ENCODE peak calls at places on chromosomes 7 and 10, in six cellular contexts. Z is HepG2, S is A549, G is K562, R is endothelial cell of umbilical vein, Y is H1. N is an unnamed sample.

GRCh38 chr10:43130756-43131155 is 7.5 kb upstream of the CSGALNACT2 start:
- DNase-seq in G (no peak), R (no peak), Y (no peak), S (no peak), Z (no peak), N (no peak)

GRCh38 chr10:25694976-25695375 is 239.1 kb upstream of the MYO3A start:
- DNase-seq in Y (no peak), S (no peak), G (no peak), Z (no peak), R (no peak), N (no peak)

GRCh38 chr10:10032991-10033390 is 984.7 kb upstream of the CELF2 start:
- DNase-seq in G (no peak), Y (no peak), R (no peak), Z (no peak), S (no peak), N (no peak)

GRCh38 chr7:131057015-131057518 is 270.6 kb upstream of the MKLN1 start:
- DNase-seq in Y (no peak), S (no peak), G (peak; percentile 41), R (peak; percentile 75), Z (peak; percentile 89), N (no peak)

GRCh38 chr10:125878957-125879835 is 1.9 kb downstream of the DHX32 start:
- DNase-seq in Y (no peak), G (no peak), S (peak; percentile 75), R (peak; percentile 75), Z (peak; percentile 87), N (no peak)

GRCh38 chr10:77619964-77620703 is 17.5 kb downstream of the KCNMA1 start:
- DNase-seq in G (no peak), R (no peak), Z (no peak), S (no peak), Y (no peak), N (no peak)

GRCh38 chr7:151244156-151244870 is 4.2 kb downstream of the SMARCD3 start:
- DNase-seq in Y (no peak), Z (no peak), S (peak; percentile 73), G (peak; percentile 82), R (peak; percentile 61), N (peak; percentile 67)

GRCh38 chr10:15440204-15440711 is 69.2 kb upstream of the FAM171A1 start:
- DNase-seq in R (no peak), Y (no peak), G (peak; percentile 67), Z (no peak), S (no peak), N (no peak)

GRCh38 chr10:131855763-131856401 is 44.9 kb upstream of the PPP2R2D start:
- DNase-seq in S (no peak), Y (no peak), Z (no peak), R (no peak), G (no peak), N (no peak)

GRCh38 chr10:129950651-129951050 is 13.4 kb downstream of the EBF3 start:
- DNase-seq in R (no peak), G (no peak), S (no peak), Y (no peak), Z (no peak), N (no peak)

GRCh38 chr10:129968937-129969527 is 5.0 kb upstream of the EBF3 start:
- DNase-seq in R (peak; percentile 36), Z (peak; percentile 9), G (no peak), Y (no peak), S (peak; percentile 58), N (peak; percentile 88)

GRCh38 chr10:84348860-84349259 is 20.5 kb downstream of the CCSER2 start:
- DNase-seq in G (no peak), Y (no peak), R (peak; percentile 21), Z (no peak), S (no peak), N (no peak)

GRCh38 chr10:119740096-119740495 is 14.2 kb downstream of the INPP5F start:
- DNase-seq in Y (no peak), R (no peak), G (no peak), S (no peak), Z (no peak), N (no peak)

GRCh38 chr7:94423865-94424264 is 29.2 kb downstream of the COL1A2 start:
- DNase-seq in Z (no peak), S (no peak), G (no peak), Y (no peak), R (no peak), N (no peak)

GRCh38 chr7:117087639-117088396 is 134.5 kb downstream of the ST7 start:
- DNase-seq in Y (no peak), R (no peak), Z (no peak), G (peak; percentile 42), S (no peak), N (no peak)

GRCh38 chr7:98724591-98724990 is 107.5 kb downstream of the NPTX2 start:
- DNase-seq in S (no peak), R (no peak), Z (no peak), Y (no peak), G (no peak), N (no peak)

GRCh38 chr10:117926491-117926890 is 120.2 kb downstream of the RAB11FIP2 start:
- DNase-seq in S (no peak), R (no peak), G (no peak), Y (no peak), Z (no peak), N (no peak)

GRCh38 chr10:15545266-15545665 is 174.2 kb upstream of the FAM171A1 start:
- DNase-seq in Y (no peak), Z (no peak), S (no peak), R (no peak), G (no peak), N (no peak)

GRCh38 chr7:99184468-99185225 is 23.3 kb downstream of the KPNA7 start:
- DNase-seq in Z (peak; percentile 30), S (no peak), R (no peak), Y (no peak), G (peak; percentile 33), N (peak; percentile 38)

GRCh38 chr7:4819450-4820404 is 42.1 kb downstream of the PAPOLB start:
- DNase-seq in R (no peak), Z (no peak), S (no peak), Y (no peak), G (no peak), N (no peak)

GRCh38 chr10:56319386-56319785 is 41.7 kb downstream of the ZWINT start:
- DNase-seq in S (no peak), R (no peak), G (no peak), Y (no peak), Z (no peak), N (no peak)

GRCh38 chr10:33306756-33307519 is 27.5 kb downstream of the NRP1 start:
- DNase-seq in S (no peak), Y (no peak), R (peak; percentile 78), Z (peak; percentile 77), G (no peak), N (no peak)

GRCh38 chr10:44979281-44980181 is 922 bp upstream of the DEPP1 start:
- DNase-seq in S (no peak), G (no peak), R (no peak), Y (no peak), Z (no peak), N (no peak)

GRCh38 chr7:6465862-6466261 is 18.1 kb upstream of the DAGLB start:
- DNase-seq in Y (no peak), S (no peak), R (no peak), G (no peak), Z (no peak), N (no peak)

GRCh38 chr10:62050941-62051433 is 149.5 kb downstream of the ARID5B start:
- DNase-seq in R (peak; percentile 88), S (peak; percentile 66), Z (peak; percentile 70), Y (no peak), G (peak; percentile 55), N (no peak)

GRCh38 chr7:36285276-36285675 is 104.4 kb upstream of the ANLN start:
- DNase-seq in R (no peak), S (no peak), Z (no peak), G (no peak), Y (no peak), N (no peak)

GRCh38 chr10:5596611-5597341 is 69.6 kb downstream of the ASB13 start:
- DNase-seq in Z (no peak), S (no peak), R (no peak), Y (no peak), G (no peak), N (no peak)

DNA sequence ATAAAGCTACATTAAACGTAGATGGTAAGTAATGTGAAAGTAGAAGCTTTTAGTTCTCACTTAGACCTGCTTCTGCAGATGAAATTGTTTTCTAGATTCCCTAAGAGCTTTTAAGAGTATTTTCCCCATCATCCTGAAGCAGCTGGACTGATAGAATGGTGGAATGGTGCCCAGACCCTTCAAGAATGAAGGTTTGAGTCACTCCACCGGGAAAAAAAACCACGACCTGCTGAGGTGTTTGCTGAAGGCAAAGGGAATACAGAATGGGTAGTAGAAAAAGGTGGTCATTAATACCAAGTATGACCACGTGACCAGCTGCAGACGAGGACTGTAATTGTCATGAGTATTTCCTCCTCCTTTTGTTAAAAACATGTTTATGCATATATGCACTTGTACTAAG is 79.2 kb upstream of the PTPRZ1 start:
- DNase-seq in G (no peak), R (no peak), Z (no peak), S (no peak), Y (no peak), N (no peak)
- TF ChIP-seq JUN in G (no peak), R (no peak), Z (no peak), S (no peak), Y (no peak), N (no peak)

GRCh38 chr10:96384471-96384870 is 25.7 kb upstream of the OPALIN start:
- DNase-seq in Y (no peak), S (no peak), G (no peak), R (no peak), Z (no peak), N (no peak)

GRCh38 chr10:96379758-96380157 is 21.0 kb upstream of the OPALIN start:
- DNase-seq in Y (no peak), Z (no peak), S (no peak), R (no peak), G (no peak), N (no peak)

GRCh38 chr10:96377816-96378294 is 19.1 kb upstream of the OPALIN start:
- DNase-seq in R (no peak), Z (peak; percentile 12), S (no peak), Y (no peak), G (peak; percentile 11), N (no peak)

GRCh38 chr10:96378741-96379140 is 19.9 kb upstream of the OPALIN start:
- DNase-seq in Z (no peak), S (no peak), G (no peak), Y (no peak), R (no peak), N (no peak)

DNA sequence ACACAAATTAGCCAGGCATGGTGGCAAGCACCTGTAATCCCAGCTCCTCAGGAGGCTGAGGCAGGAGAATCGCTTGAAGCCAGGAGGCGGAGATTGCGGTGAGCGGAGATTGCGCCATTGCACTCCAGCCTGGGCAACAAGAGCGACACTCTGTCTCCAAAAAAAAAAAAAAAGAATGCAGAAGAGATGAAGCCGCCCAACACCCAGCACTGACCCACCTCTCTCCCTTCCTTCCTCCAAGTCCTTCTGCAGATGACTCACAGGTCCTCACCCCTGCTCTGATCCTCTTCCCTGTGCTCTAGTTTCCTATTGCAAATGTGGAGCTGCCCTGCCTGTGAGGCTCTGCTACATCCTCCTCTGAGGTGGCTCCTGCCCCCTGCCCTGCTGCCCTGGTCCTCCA is 22.0 kb upstream of the OPALIN start:
- DNase-seq in R (no peak), S (no peak), Z (no peak), G (peak; percentile 3), Y (no peak), N (no peak)
- TF ChIP-seq JUN in R (no peak), S (no peak), Z (no peak), G (no peak), Y (no peak), N (no peak)

GRCh38 chr10:94358480-94358879 is 4.3 kb downstream of the NOC3L start:
- DNase-seq in Y (peak; percentile 51), G (no peak), S (no peak), Z (peak; percentile 9), R (no peak), N (no peak)
- TF ChIP-seq JUN in Y (no peak), G (no peak), S (no peak), Z (no peak), R (no peak), N (no peak)

GRCh38 chr10:73731588-73732375 is 12.4 kb upstream of the SEC24C start:
- DNase-seq in R (no peak), Z (no peak), Y (no peak), S (no peak), G (no peak), N (no peak)
- TF ChIP-seq JUN in R (no peak), Z (no peak), Y (no peak), S (no peak), G (no peak), N (no peak)